ENCODE peak calls at places on chromosomes 11 and 22, in six cellular contexts. P is HFF-Myc, R is WERI-Rb-1, K is endothelial cell, W is Calu3, U is tibial nerve. Y is an unnamed sample.

GRCh38 chr11:132142102-132142501 is 771.7 kb downstream of the NTM start:
- DNase-seq in W (no peak), P (no peak), R (no peak), U (no peak), K (no peak), Y (no peak)

GRCh38 chr11:128469220-128469619 is 118.1 kb downstream of the ETS1 start:
- DNase-seq in U (no peak), R (no peak), P (no peak), W (no peak), K (no peak), Y (no peak)

GRCh38 chr22:19405652-19406051 is 25.9 kb downstream of the HIRA start:
- DNase-seq in K (no peak), W (no peak), U (no peak), P (no peak), R (no peak), Y (no peak)

GRCh38 chr11:65851083-65851579 is 6.8 kb downstream of the CFL1 start:
- DNase-seq in R (peak; percentile 53), U (no peak), P (no peak), K (no peak), W (no peak), Y (no peak)

GRCh38 chr11:2257023-2257700 is 13.2 kb downstream of the ASCL2 start:
- DNase-seq in R (no peak), U (no peak), P (no peak), K (no peak), W (peak; percentile 43), Y (no peak)

GRCh38 chr11:10526974-10527918 is 13.7 kb downstream of the RNF141 start:
- DNase-seq in W (peak; percentile 6), P (no peak), U (no peak), R (no peak), K (no peak), Y (no peak)

GRCh38 chr22:42613869-42614268 is 814 bp downstream of the POLDIP3 start:
- DNase-seq in R (no peak), W (no peak), K (no peak), U (no peak), P (no peak), Y (no peak)

GRCh38 chr11:122649133-122649532 is 6.4 kb upstream of the UBASH3B start:
- DNase-seq in R (no peak), W (no peak), K (no peak), U (no peak), P (no peak), Y (no peak)

GRCh38 chr11:12185914-12186313 is 75.5 kb downstream of the MICAL2 start:
- DNase-seq in P (no peak), U (no peak), K (no peak), W (no peak), R (peak; percentile 67), Y (peak; percentile 84)

GRCh38 chr22:21760640-21761039 is 25.0 kb upstream of the YPEL1 start:
- DNase-seq in W (no peak), K (no peak), U (no peak), P (no peak), R (no peak), Y (no peak)

GRCh38 chr11:118763038-118763437 is 27.9 kb downstream of the DDX6 start:
- DNase-seq in K (no peak), P (no peak), W (no peak), U (no peak), R (no peak), Y (no peak)

GRCh38 chr11:69636512-69636866 is 4.5 kb upstream of the CCND1 start:
- DNase-seq in P (peak; percentile 85), K (peak; percentile 74), R (peak; percentile 41), U (peak; percentile 64), W (peak; percentile 59), Y (peak; percentile 55)

GRCh38 chr11:34890089-34890488 is 26.1 kb downstream of the APIP start:
- DNase-seq in U (no peak), W (no peak), P (no peak), K (no peak), R (no peak), Y (no peak)

GRCh38 chr22:42519544-42520237 is at the start of gene RRP7A:
- DNase-seq in W (peak; percentile 84), R (peak; percentile 77), K (peak; percentile 83), P (no peak), U (peak; percentile 74), Y (no peak)

GRCh38 chr11:43989162-43989961 is 46.9 kb downstream of the C11orf96 start:
- DNase-seq in R (peak; percentile 82), U (peak; percentile 48), P (no peak), W (no peak), K (peak; percentile 63), Y (no peak)

GRCh38 chr11:71301858-71302533 is 49.6 kb upstream of the SHANK2 start:
- DNase-seq in W (no peak), P (no peak), U (peak; percentile 2), R (no peak), K (no peak), Y (no peak)

GRCh38 chr11:133919330-133920108 is 37.2 kb downstream of the IGSF9B start:
- DNase-seq in R (no peak), P (no peak), W (no peak), K (no peak), U (no peak), Y (no peak)

GRCh38 chr22:37440875-37441274 is 13.6 kb upstream of the ELFN2 start:
- DNase-seq in U (no peak), K (no peak), W (no peak), P (no peak), R (no peak), Y (no peak)

GRCh38 chr11:120126543-120126942 is 11.4 kb downstream of the TRIM29 start:
- DNase-seq in W (no peak), R (no peak), K (no peak), P (no peak), U (no peak), Y (no peak)

GRCh38 chr11:3094223-3094824 is 37.1 kb upstream of the CARS1 start:
- DNase-seq in P (no peak), K (no peak), R (no peak), U (no peak), W (no peak), Y (no peak)

GRCh38 chr11:73047773-73048371 is 94.2 kb downstream of the FCHSD2 start:
- DNase-seq in W (no peak), U (no peak), R (no peak), P (no peak), K (no peak), Y (no peak)

GRCh38 chr11:68976095-68976494 is 4.7 kb downstream of the MRGPRD start:
- DNase-seq in P (no peak), K (no peak), U (no peak), W (no peak), R (no peak), Y (no peak)

GRCh38 chr11:3022300-3022967 is 30.3 kb upstream of the NAP1L4 start:
- DNase-seq in R (no peak), W (no peak), U (no peak), K (no peak), P (no peak), Y (peak; percentile 6)

GRCh38 chr22:27220349-27220748 is 563.0 kb downstream of the MIAT start:
- DNase-seq in K (no peak), P (no peak), W (no peak), R (no peak), U (peak; percentile 46), Y (no peak)

GRCh38 chr11:61980783-61981541 is 13.5 kb upstream of the FTH1 start:
- DNase-seq in R (no peak), U (no peak), K (no peak), P (no peak), W (no peak), Y (no peak)

GRCh38 chr11:22431074-22431473 is 92.9 kb downstream of the SLC17A6 start:
- DNase-seq in W (no peak), P (no peak), U (no peak), K (no peak), R (no peak), Y (no peak)

GRCh38 chr11:57649826-57650738 is at the start of gene YPEL4:
- DNase-seq in R (no peak), W (peak; percentile 21), U (no peak), K (no peak), P (no peak), Y (peak; percentile 50)

GRCh38 chr22:42719133-42719532 is 1.5 kb downstream of the A4GALT start:
- DNase-seq in W (no peak), R (no peak), K (no peak), P (no peak), U (no peak), Y (no peak)

GRCh38 chr11:12075822-12076821 is 34.3 kb upstream of the MICAL2 start:
- DNase-seq in R (no peak), P (peak; percentile 87), W (no peak), U (no peak), K (no peak), Y (peak; percentile 95)

GRCh38 chr11:101390539-101390938 is 193.3 kb downstream of the TRPC6 start:
- DNase-seq in P (no peak), U (no peak), W (no peak), R (no peak), K (no peak), Y (no peak)

GRCh38 chr11:112004389-112004788 is 20.8 kb upstream of the DLAT start:
- DNase-seq in U (no peak), W (no peak), P (no peak), K (peak; percentile 53), R (no peak), Y (no peak)

GRCh38 chr11:115761817-115762216 is 257.6 kb upstream of the CADM1 start:
- DNase-seq in R (no peak), K (no peak), W (no peak), P (no peak), U (no peak), Y (no peak)
- TF ChIP-seq CTCF in R (peak; percentile 38), K (no peak), W (no peak), P (no peak), U (no peak), Y (no peak)

GRCh38 chr11:113410414-113411135 is 23.0 kb downstream of the ANKK1 start:
- DNase-seq in K (no peak), R (no peak), U (no peak), W (no peak), P (no peak), Y (no peak)

GRCh38 chr11:113408206-113408605 is 20.6 kb downstream of the ANKK1 start:
- DNase-seq in R (no peak), W (no peak), P (no peak), U (no peak), K (no peak), Y (no peak)

GRCh38 chr11:113412675-113413074 is 25.1 kb downstream of the ANKK1 start:
- DNase-seq in P (no peak), K (no peak), U (no peak), W (no peak), R (no peak), Y (no peak)

GRCh38 chr11:113408887-113409286 is 21.3 kb downstream of the ANKK1 start:
- DNase-seq in R (no peak), P (no peak), U (no peak), K (no peak), W (no peak), Y (no peak)

GRCh38 chr11:113411536-113411935 is 24.0 kb downstream of the ANKK1 start:
- DNase-seq in W (no peak), P (no peak), K (no peak), R (no peak), U (no peak), Y (no peak)
- TF ChIP-seq CTCF in W (no peak), P (no peak), K (no peak), R (no peak), U (no peak), Y (no peak)

GRCh38 chr22:35299217-35299716 is 427 bp upstream of the TOM1 start:
- DNase-seq in R (no peak), P (no peak), W (no peak), U (no peak), K (no peak), Y (no peak)
- TF ChIP-seq CTCF in R (no peak), P (no peak), W (no peak), U (no peak), K (no peak), Y (peak; percentile 23)

GRCh38 chr22:48492371-48493320 is 1335.0 kb downstream of the BRD1 start:
- DNase-seq in K (peak; percentile 70), U (peak; percentile 75), W (peak; percentile 55), R (peak; percentile 80), P (peak; percentile 39), Y (peak; percentile 16)
- TF ChIP-seq CTCF in K (no peak), U (peak; percentile 82), W (peak; percentile 33), R (peak; percentile 86), P (peak; percentile 74), Y (peak; percentile 89)